ENCODE peak calls at places on chromosomes 1 and 21, in six cellular contexts. H is activated CD4-positive, alpha-beta T cell treated with anti-CD3 and anti-CD28 coated beads, Interleukin-2, amount 50 U/mL, for 1 hour; W is T-helper 2 cell; M is stimulated activated naive CD8-positive, alpha-beta T cell treated with anti-CD3 and anti-CD28 coated beads, Interleukin-15, Interleukin-2, amounts not matched to agents 100 U/mL and 50 U/mL, for 24 hours; G is epithelial cell of esophagus; B is substantia nigra. D is an unnamed sample.

GRCh38 chr21:16075594-16076282 is 346.0 kb downstream of the USP25 start:
- DNase-seq in H (no peak), W (no peak), M (no peak), G (no peak), B (no peak), D (no peak)

GRCh38 chr1:54379481-54380284 is 26.5 kb downstream of the SSBP3 start:
- DNase-seq in H (no peak), W (no peak), M (no peak), G (no peak), B (peak), D (no peak)

GRCh38 chr1:167544447-167544846 is 9.1 kb downstream of the CREG1 start:
- DNase-seq in H (no peak), W (no peak), M (no peak), G (peak), B (no peak), D (peak)

GRCh38 chr1:240234477-240235225 is 143.0 kb downstream of the FMN2 start:
- DNase-seq in H (no peak), W (no peak), M (no peak), G (peak), B (no peak), D (no peak)

GRCh38 chr1:208475449-208475848 is 231.3 kb upstream of the PLXNA2 start:
- DNase-seq in H (no peak), W (no peak), M (no peak), G (peak), B (no peak), D (no peak)

GRCh38 chr1:200892546-200892945 is 2.2 kb upstream of the INAVA start:
- DNase-seq in H (no peak), W (no peak), M (no peak), G (no peak), B (no peak), D (no peak)

GRCh38 chr1:32702599-32703478 is at the start of gene SYNC:
- DNase-seq in H (no peak), W (no peak), M (peak), G (peak), B (no peak), D (peak)

GRCh38 chr1:230915079-230915478 is 46.8 kb upstream of the C1orf198 start:
- DNase-seq in H (no peak), W (no peak), M (no peak), G (peak), B (no peak), D (peak)